ENCODE peak calls at places on chromosomes 2 and 18, in eight cellular contexts. D is spleen, T is neuronal stem cell, O is right atrium auricular region, V is lung, I is neural progenitor cell, P is right cardiac atrium, A is IMR-90. N is an unnamed sample.

GRCh38 chr2:202091476-202091875 is 18.4 kb downstream of the KIAA2012 start:
- DNase-seq in I (no peak), V (no peak), T (no peak), O (no peak), D (no peak), P (no peak), A (peak; percentile 61), N (no peak)

GRCh38 chr2:112493858-112494648 is 12.1 kb downstream of the TTL start:
- DNase-seq in D (no peak), O (no peak), V (no peak), P (no peak), A (peak; percentile 71), T (no peak), I (no peak), N (no peak)

GRCh38 chr2:118907759-118908158 is 34.2 kb upstream of the MARCO start:
- DNase-seq in T (no peak), P (no peak), I (no peak), D (no peak), V (no peak), O (no peak), A (no peak), N (no peak)

GRCh38 chr2:216490061-216490460 is 8.6 kb upstream of the RPL37A start:
- DNase-seq in V (no peak), O (no peak), D (no peak), A (peak; percentile 80), P (no peak), T (no peak), I (no peak), N (no peak)

GRCh38 chr2:42140501-42140900 is 28.7 kb upstream of the EML4 start:
- DNase-seq in P (no peak), O (no peak), I (no peak), A (no peak), T (no peak), D (no peak), V (no peak), N (no peak)

GRCh38 chr2:11498543-11499034 is 32.6 kb upstream of the E2F6 start:
- DNase-seq in D (peak; percentile 85), P (peak; percentile 78), T (no peak), O (peak; percentile 79), I (peak; percentile 36), V (no peak), A (no peak), N (peak; percentile 48)

GRCh38 chr2:191927319-191927867 is 80.5 kb upstream of the CAVIN2 start:
- DNase-seq in T (no peak), P (peak; percentile 29), I (peak; percentile 27), V (peak; percentile 88), D (no peak), A (peak; percentile 74), O (no peak), N (no peak)

GRCh38 chr2:200329798-200330197 is 23.3 kb downstream of the SPATS2L start:
- DNase-seq in P (no peak), A (no peak), T (no peak), I (no peak), D (no peak), O (no peak), V (no peak), N (no peak)

GRCh38 chr2:144947709-144948037 is 427.8 kb upstream of the ZEB2 start:
- DNase-seq in O (no peak), D (no peak), T (no peak), I (no peak), P (no peak), A (no peak), V (no peak), N (no peak)

GRCh38 chr2:134408386-134408785 is 154.5 kb downstream of the MGAT5 start:
- DNase-seq in T (no peak), I (no peak), V (no peak), P (no peak), D (no peak), O (no peak), A (peak; percentile 81), N (no peak)

GRCh38 chr18:48002933-48003365 is 72.5 kb upstream of the SMAD2 start:
- DNase-seq in D (peak; percentile 87), O (peak; percentile 71), A (peak; percentile 7), V (peak; percentile 62), P (peak; percentile 62), T (no peak), I (no peak), N (no peak)

GRCh38 chr2:240919161-240919781 is 13.1 kb downstream of the CROCC2 start:
- DNase-seq in O (peak; percentile 53), T (no peak), V (no peak), I (no peak), P (peak; percentile 5), A (no peak), D (peak; percentile 65), N (peak; percentile 28)

GRCh38 chr2:15668611-15669305 is 77.1 kb downstream of the DDX1 start:
- DNase-seq in V (no peak), A (peak; percentile 33), O (no peak), P (no peak), T (no peak), D (no peak), I (peak; percentile 25), N (no peak)

GRCh38 chr2:9206991-9207640 is 504 bp downstream of the ASAP2 start:
- DNase-seq in T (peak; percentile 29), V (no peak), D (peak; percentile 77), I (no peak), A (no peak), O (peak; percentile 58), P (peak; percentile 50), N (no peak)

GRCh38 chr2:199932312-199932855 is 21.3 kb downstream of the C2orf69 start:
- DNase-seq in A (no peak), I (no peak), P (no peak), O (no peak), V (no peak), T (no peak), D (no peak), N (no peak)

GRCh38 chr18:634551-635045 is 22.9 kb upstream of the TYMS start:
- DNase-seq in O (no peak), A (no peak), D (no peak), T (no peak), P (no peak), V (no peak), I (peak; percentile 6), N (no peak)

GRCh38 chr2:212936572-212936971 is 214.8 kb downstream of the IKZF2 start:
- DNase-seq in T (no peak), I (no peak), P (no peak), V (no peak), O (no peak), D (no peak), A (no peak), N (no peak)

GRCh38 chr2:51795248-51795888 is 763.4 kb upstream of the NRXN1 start:
- DNase-seq in O (no peak), D (no peak), T (peak; percentile 2), V (no peak), I (peak; percentile 57), P (no peak), A (no peak), N (no peak)

GRCh38 chr18:65544701-65545100 is 206.1 kb upstream of the CDH7 start:
- DNase-seq in P (no peak), O (no peak), A (no peak), V (no peak), D (no peak), I (no peak), T (no peak), N (no peak)

GRCh38 chr2:71150082-71150816 is 19.8 kb downstream of the MPHOSPH10 start:
- DNase-seq in O (no peak), P (no peak), D (no peak), T (no peak), V (no peak), I (no peak), A (no peak), N (no peak)

GRCh38 chr2:177246000-177246399 is 18.5 kb downstream of the NFE2L2 start:
- DNase-seq in A (no peak), D (no peak), T (no peak), P (no peak), O (no peak), V (no peak), I (peak; percentile 17), N (no peak)
- H3K4me1 ChIP-seq in A (peaks cover 35% of the 10 kb centered on the region), D (peaks cover 80% of the 10 kb centered on the region), T (peaks cover 5% of the 10 kb centered on the region), P (peaks cover 27% of the 10 kb centered on the region), O (peaks cover 99% of the 10 kb centered on the region), V (peaks cover 50% of the 10 kb centered on the region), I (peaks cover 12% of the 10 kb centered on the region), N (peaks cover 32% of the 10 kb centered on the region)

DNA sequence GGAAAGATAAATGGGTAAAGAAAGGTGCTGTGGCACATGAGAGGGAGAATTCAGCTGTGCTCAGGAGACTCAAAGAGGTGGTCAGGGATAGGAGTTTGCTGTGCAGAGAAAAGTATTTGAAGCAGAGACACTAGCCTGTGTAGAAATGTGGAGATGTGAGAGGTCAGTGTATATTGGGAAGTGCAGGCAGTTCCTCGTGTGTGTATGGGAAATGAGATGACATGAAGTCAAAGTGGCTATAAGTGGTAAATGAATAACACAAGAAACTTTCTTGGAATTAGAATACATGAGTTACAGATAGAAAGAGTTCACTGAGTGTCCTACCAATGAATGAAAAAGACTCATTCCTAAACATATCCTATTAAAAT is 11.6 kb downstream of the MAP3K20 start:
- DNase-seq in T (no peak), O (no peak), V (no peak), D (no peak), A (peak; percentile 69), I (no peak), P (no peak), N (no peak)
- H3K27ac ChIP-seq in T (no peak overlapping the region), O (peak overlapping the region; percentile 67), V (peak overlapping the region; percentile 71), D (no peak overlapping the region), A (peak overlapping the region; percentile 88), I (no peak overlapping the region), P (peak overlapping the region; percentile 74), N (peak overlapping the region; percentile 54)

DNA sequence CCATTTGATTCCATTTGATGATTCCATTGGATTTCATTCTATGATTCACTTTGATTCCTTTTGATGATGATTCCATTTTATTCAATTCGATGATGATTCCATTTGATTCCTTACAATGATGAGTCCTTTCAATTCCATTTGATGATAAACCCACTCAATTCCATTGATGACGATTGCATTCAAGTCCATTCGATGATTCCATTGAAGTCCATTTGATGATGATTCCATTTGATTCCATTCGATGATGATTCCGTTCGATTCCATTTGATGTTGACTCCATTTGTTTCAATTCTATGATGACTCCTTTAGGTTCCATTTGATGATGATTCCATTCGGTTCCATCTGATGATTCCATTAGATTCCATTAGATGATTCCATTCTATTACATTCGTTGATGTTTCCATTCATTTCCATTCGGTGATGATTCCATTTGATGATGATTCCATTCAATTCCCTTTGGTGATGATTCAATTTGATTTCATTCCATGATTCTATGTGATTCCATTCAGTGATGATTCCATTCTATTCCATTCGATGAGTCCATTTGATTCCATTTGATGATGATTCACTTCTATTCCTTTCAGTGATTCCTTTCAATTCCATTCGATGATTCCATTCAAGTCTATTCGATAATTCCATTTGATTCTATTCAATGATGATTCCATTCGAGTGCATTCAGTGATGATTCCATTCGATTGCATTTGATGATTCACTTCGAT is 1106.0 kb downstream of the RPIA start:
- DNase-seq in O (no peak), D (no peak), T (no peak), P (no peak), A (no peak), V (no peak), I (no peak), N (no peak)
- H3K9me3 ChIP-seq in O (peaks cover 83% of the 10 kb centered on the region), D (peaks cover 100% of the 10 kb centered on the region), T (no peaks in the 10 kb centered on the region), P (no peaks in the 10 kb centered on the region), A (peaks cover 8% of the 10 kb centered on the region), V (peaks cover 28% of the 10 kb centered on the region), I (peaks cover 81% of the 10 kb centered on the region), N (peaks cover 95% of the 10 kb centered on the region)

DNA sequence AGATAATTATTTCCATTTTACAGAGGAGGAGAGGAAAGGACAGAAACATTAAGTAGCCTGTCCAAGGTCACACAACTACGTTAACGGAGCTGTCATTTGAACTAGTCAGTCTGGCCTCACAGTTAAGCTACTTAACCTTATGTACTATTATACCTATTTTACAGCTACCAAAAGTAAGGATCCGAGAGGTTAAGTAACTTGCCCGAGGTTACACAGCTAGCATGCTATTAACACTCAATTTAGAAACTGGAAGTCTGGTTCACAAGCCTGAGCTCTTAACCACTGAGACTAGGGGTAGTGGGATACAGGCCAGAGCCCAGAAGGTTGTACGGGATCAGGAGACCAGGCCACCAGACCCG is 476 bp downstream of the GLB1L start:
- DNase-seq in O (no peak), I (no peak), A (no peak), T (no peak), D (no peak), P (no peak), V (no peak), N (no peak)
- H3K4me1 ChIP-seq in O (peaks cover 29% of the 10 kb centered on the region), I (no peaks in the 10 kb centered on the region), A (peaks cover 18% of the 10 kb centered on the region), T (peaks cover 6% of the 10 kb centered on the region), D (peaks cover 49% of the 10 kb centered on the region), P (peaks cover 11% of the 10 kb centered on the region), V (no peaks in the 10 kb centered on the region), N (peaks cover 12% of the 10 kb centered on the region)